ENCODE peak calls at places on chromosomes 2 and 18, in six cellular contexts. J is frontal cortex, U is NCI-H510A, H is HL-60, L is AG04450, X is IMR-90. M is an unnamed sample.

GRCh38 chr2:33607137-33607781 is 8.2 kb upstream of the FAM98A start:
- DNase-seq in J (no peak), U (no peak), H (no peak), L (no peak), X (no peak), M (no peak)

GRCh38 chr2:43950383-43951008 is 45.3 kb downstream of the LRPPRC start:
- DNase-seq in J (no peak), U (no peak), H (peak), L (no peak), X (peak), M (no peak)

GRCh38 chr18:46587568-46587967 is 69.5 kb downstream of the LOXHD1 start:
- DNase-seq in J (no peak), U (no peak), H (no peak), L (no peak), X (no peak), M (no peak)

GRCh38 chr18:7201096-7201495 is 29.8 kb upstream of the LRRC30 start:
- DNase-seq in J (no peak), U (no peak), H (no peak), L (no peak), X (no peak), M (no peak)

GRCh38 chr2:231393149-231394131 is 2.1 kb upstream of the B3GNT7 start:
- DNase-seq in J (no peak), U (no peak), H (no peak), L (no peak), X (no peak), M (no peak)

GRCh38 chr2:120578576-120579352 is 156.9 kb upstream of the GLI2 start:
- DNase-seq in J (no peak), U (no peak), H (no peak), L (no peak), X (no peak), M (no peak)

GRCh38 chr2:96893289-96894150 is 23.6 kb upstream of the SEMA4C start:
- DNase-seq in J (no peak), U (no peak), H (no peak), L (no peak), X (no peak), M (no peak)

GRCh38 chr2:154914606-154915005 is 216.1 kb downstream of the KCNJ3 start:
- DNase-seq in J (no peak), U (no peak), H (no peak), L (no peak), X (no peak), M (no peak)

GRCh38 chr2:155377931-155378444 is 679.5 kb downstream of the KCNJ3 start:
- DNase-seq in J (no peak), U (no peak), H (no peak), L (no peak), X (no peak), M (no peak)

GRCh38 chr2:165833156-165833555 is 39.1 kb upstream of the GALNT3 start:
- DNase-seq in J (no peak), U (no peak), H (no peak), L (peak), X (peak), M (no peak)

GRCh38 chr2:135299656-135300244 is 231.3 kb downstream of the ZRANB3 start:
- DNase-seq in J (no peak), U (no peak), H (no peak), L (no peak), X (peak), M (peak)